ENCODE peak calls at places on chromosome 16, in six cellular contexts. D is AG10803; B is ovary; S is CD4-positive, alpha-beta T cell; O is NB4; V is activated CD8-positive, alpha-beta T cell treated with anti-CD3 and anti-CD28 coated beads for 36 hours. I is an unnamed sample.

GRCh38 chr16:776824-777223 is 11.4 kb downstream of the RPUSD1 start:
- DNase-seq in D (no peak), B (no peak), S (no peak), O (no peak), V (no peak), I (no peak)

GRCh38 chr16:63617047-63617989 is 1504.5 kb downstream of the CDH11 start:
- DNase-seq in D (no peak), B (no peak), S (no peak), O (no peak), V (no peak), I (no peak)

GRCh38 chr16:31868701-31869167 is 4.9 kb upstream of the ZNF267 start:
- DNase-seq in D (peak), B (peak), S (peak), O (peak), V (peak), I (peak)

GRCh38 chr16:14182999-14183398 is 111.9 kb downstream of the MRTFB start:
- DNase-seq in D (no peak), B (no peak), S (no peak), O (no peak), V (no peak), I (no peak)

GRCh38 chr16:51337662-51338061 is 186.6 kb upstream of the SALL1 start:
- DNase-seq in D (no peak), B (no peak), S (no peak), O (no peak), V (no peak), I (no peak)

GRCh38 chr16:14958323-14958600 is 16.6 kb upstream of the PDXDC1 start:
- DNase-seq in D (no peak), B (no peak), S (no peak), O (no peak), V (no peak), I (no peak)

GRCh38 chr16:82987767-82988166 is 361.0 kb downstream of the CDH13 start:
- DNase-seq in D (no peak), B (no peak), S (no peak), O (no peak), V (no peak), I (no peak)

GRCh38 chr16:12178251-12178990 is 201.9 kb downstream of the SNX29 start:
- DNase-seq in D (peak), B (no peak), S (no peak), O (no peak), V (no peak), I (no peak)

GRCh38 chr16:19882186-19882585 is 2.5 kb downstream of the GPRC5B start:
- DNase-seq in D (no peak), B (no peak), S (no peak), O (no peak), V (no peak), I (no peak)

GRCh38 chr16:19858654-19859018 is 26.0 kb downstream of the GPRC5B start:
- DNase-seq in D (no peak), B (no peak), S (no peak), O (no peak), V (no peak), I (no peak)

GRCh38 chr16:84278968-84279367 is 15.7 kb upstream of the WFDC1 start:
- DNase-seq in D (no peak), B (no peak), S (no peak), O (no peak), V (no peak), I (no peak)

GRCh38 chr16:84643677-84644076 is 4.6 kb upstream of the KLHL36 start:
- DNase-seq in D (peak), B (no peak), S (no peak), O (no peak), V (no peak), I (no peak)

GRCh38 chr16:1745181-1745899 is 26.0 kb downstream of the NME3 start:
- DNase-seq in D (peak), B (no peak), S (no peak), O (no peak), V (no peak), I (no peak)

GRCh38 chr16:57791903-57792461 is 10.3 kb downstream of the KIFC3 start:
- DNase-seq in D (no peak), B (no peak), S (no peak), O (no peak), V (no peak), I (no peak)

GRCh38 chr16:23745263-23745662 is 9.6 kb upstream of the CHP2 start:
- DNase-seq in D (no peak), B (no peak), S (no peak), O (no peak), V (no peak), I (no peak)

GRCh38 chr16:30527635-30528178 is 1.3 kb upstream of the ZNF768 start:
- DNase-seq in D (no peak), B (no peak), S (no peak), O (peak), V (no peak), I (no peak)

GRCh38 chr16:66298006-66298405 is 68.5 kb upstream of the CDH5 start:
- DNase-seq in D (no peak), B (no peak), S (no peak), O (no peak), V (no peak), I (no peak)

GRCh38 chr16:57533366-57533617 is 3.1 kb downstream of the CCDC102A start:
- DNase-seq in D (no peak), B (peak), S (no peak), O (no peak), V (no peak), I (peak)

GRCh38 chr16:71373073-71373472 is 14.6 kb downstream of the CALB2 start:
- DNase-seq in D (peak), B (no peak), S (no peak), O (no peak), V (no peak), I (no peak)

GRCh38 chr16:12462690-12463646 is 340.7 kb downstream of the CPPED1 start:
- DNase-seq in D (peak), B (no peak), S (no peak), O (peak), V (no peak), I (no peak)

GRCh38 chr16:63289834-63290460 is 1253.7 kb upstream of the CDH8 start:
- DNase-seq in D (peak), B (no peak), S (no peak), O (peak), V (peak), I (no peak)

GRCh38 chr16:88132836-88133506 is 181.7 kb downstream of the BANP start:
- DNase-seq in D (no peak), B (peak), S (no peak), O (no peak), V (no peak), I (no peak)

GRCh38 chr16:85902366-85903155 is 3.6 kb downstream of the IRF8 start:
- DNase-seq in D (no peak), B (no peak), S (peak), O (no peak), V (peak), I (peak)

GRCh38 chr16:27951752-27952151 is 111.8 kb downstream of the GSG1L start:
- DNase-seq in D (peak), B (no peak), S (no peak), O (no peak), V (no peak), I (no peak)

GRCh38 chr16:27436921-27437650 is 35.1 kb downstream of the IL21R start:
- DNase-seq in D (no peak), B (no peak), S (no peak), O (no peak), V (peak), I (peak)

GRCh38 chr16:67666538-67667433 is at the start of the genes C16orf86 and ENKD1:
- DNase-seq in D (peak), B (peak), S (peak), O (peak), V (peak), I (peak)

GRCh38 chr16:67666032-67666537 is 465 bp downstream of the ENKD1 start:
- DNase-seq in D (no peak), B (peak), S (no peak), O (peak), V (peak), I (no peak)

GRCh38 chr16:67664258-67664657 is 2.3 kb downstream of the ENKD1 start:
- DNase-seq in D (no peak), B (no peak), S (no peak), O (no peak), V (no peak), I (no peak)

GRCh38 chr16:67664871-67665270 is 1.7 kb downstream of the ENKD1 start:
- DNase-seq in D (no peak), B (no peak), S (no peak), O (no peak), V (no peak), I (no peak)

DNA sequence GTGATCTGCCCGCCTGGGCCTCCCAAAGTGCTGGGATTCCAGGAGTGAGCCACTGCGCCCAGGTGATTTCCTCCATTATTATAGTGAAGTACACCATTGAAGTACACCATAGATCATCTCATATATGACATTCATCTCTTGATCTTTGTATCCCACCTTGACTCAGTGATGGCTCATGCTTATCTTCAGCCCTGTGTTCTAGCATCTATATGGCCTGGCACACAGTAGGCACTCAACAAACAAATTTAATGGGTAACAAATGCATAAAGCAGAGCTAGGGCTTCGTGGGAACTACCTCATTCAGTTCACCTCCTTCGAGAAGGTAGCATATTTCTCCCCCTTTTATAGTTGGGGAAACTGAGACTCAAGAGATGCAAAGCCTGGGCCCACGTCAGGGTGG is 952 bp downstream of the ENKD1 start:
- DNase-seq in D (no peak), B (no peak), S (no peak), O (no peak), V (no peak), I (no peak)
- TF ChIP-seq CTCF in D (no peak), B (no peak), S (no peak), O (no peak), V (no peak), I (no peak)

DNA sequence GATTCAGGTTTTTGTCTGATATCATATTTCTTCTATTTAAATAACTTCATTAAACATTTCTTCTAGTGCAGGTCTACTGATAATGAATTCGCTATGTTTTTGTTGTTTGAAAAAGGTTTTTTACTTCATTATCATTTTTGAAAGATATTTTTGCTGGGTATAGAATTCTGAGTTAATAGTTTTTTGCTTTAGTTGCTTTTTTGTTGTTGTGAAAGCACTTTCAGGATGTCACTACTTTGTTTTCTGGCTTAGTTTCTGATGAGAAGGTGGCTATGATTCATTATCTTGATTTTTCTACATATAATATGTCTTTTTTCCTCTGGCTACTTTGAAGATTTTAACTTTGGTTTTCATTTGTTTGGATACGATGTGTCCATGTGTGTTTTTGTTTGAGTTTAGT is 3.5 kb downstream of the ZFP1 start:
- DNase-seq in D (no peak), B (no peak), S (no peak), O (no peak), V (no peak), I (no peak)
- TF ChIP-seq CTCF in D (no peak), B (no peak), S (no peak), O (no peak), V (no peak), I (no peak)

DNA sequence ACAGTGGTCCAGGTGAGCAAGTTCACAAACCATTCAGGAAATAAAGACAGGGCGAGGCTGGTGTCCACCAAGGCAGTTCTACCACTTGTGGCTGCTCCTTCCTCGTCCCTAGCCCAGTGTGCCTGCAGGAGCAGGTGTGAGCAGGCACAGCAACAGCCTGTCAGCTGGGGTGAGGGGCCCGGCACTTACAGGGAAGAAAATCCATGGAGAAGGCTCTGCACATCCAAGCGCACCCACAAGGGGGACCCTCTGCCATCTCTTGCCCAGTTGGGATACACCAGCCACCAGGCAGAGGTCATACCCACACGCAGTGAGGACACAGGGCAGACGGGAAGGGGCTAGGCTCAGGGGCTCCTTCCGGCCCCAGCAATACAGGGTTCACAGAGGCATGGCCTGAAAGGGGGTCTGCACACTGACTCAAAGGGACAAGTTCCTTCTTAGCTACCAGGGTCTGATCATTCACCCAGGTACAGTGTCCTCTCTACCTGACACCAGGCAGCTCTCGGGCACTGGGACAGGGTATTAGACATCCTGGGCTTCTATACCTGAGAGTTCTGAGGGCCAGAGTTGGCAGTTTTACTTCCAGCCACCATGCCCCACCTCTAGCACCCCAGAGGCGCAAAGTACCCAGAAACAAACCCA is 27.0 kb downstream of the CDIP1 start:
- DNase-seq in D (peak), B (no peak), S (no peak), O (peak), V (peak), I (no peak)
- TF ChIP-seq CTCF in D (peak), B (no peak), S (no peak), O (peak), V (no peak), I (no peak)

GRCh38 chr16:48317614-48318013 is 67.6 kb downstream of the SIAH1 start:
- DNase-seq in D (peak), B (no peak), S (no peak), O (peak), V (peak), I (no peak)
- TF ChIP-seq CTCF in D (no peak), B (no peak), S (no peak), O (peak), V (no peak), I (no peak)

GRCh38 chr16:89378947-89379771 is 111.2 kb downstream of the ANKRD11 start:
- DNase-seq in D (no peak), B (peak), S (no peak), O (no peak), V (no peak), I (no peak)
- TF ChIP-seq CTCF in D (no peak), B (no peak), S (no peak), O (no peak), V (no peak), I (no peak)

DNA sequence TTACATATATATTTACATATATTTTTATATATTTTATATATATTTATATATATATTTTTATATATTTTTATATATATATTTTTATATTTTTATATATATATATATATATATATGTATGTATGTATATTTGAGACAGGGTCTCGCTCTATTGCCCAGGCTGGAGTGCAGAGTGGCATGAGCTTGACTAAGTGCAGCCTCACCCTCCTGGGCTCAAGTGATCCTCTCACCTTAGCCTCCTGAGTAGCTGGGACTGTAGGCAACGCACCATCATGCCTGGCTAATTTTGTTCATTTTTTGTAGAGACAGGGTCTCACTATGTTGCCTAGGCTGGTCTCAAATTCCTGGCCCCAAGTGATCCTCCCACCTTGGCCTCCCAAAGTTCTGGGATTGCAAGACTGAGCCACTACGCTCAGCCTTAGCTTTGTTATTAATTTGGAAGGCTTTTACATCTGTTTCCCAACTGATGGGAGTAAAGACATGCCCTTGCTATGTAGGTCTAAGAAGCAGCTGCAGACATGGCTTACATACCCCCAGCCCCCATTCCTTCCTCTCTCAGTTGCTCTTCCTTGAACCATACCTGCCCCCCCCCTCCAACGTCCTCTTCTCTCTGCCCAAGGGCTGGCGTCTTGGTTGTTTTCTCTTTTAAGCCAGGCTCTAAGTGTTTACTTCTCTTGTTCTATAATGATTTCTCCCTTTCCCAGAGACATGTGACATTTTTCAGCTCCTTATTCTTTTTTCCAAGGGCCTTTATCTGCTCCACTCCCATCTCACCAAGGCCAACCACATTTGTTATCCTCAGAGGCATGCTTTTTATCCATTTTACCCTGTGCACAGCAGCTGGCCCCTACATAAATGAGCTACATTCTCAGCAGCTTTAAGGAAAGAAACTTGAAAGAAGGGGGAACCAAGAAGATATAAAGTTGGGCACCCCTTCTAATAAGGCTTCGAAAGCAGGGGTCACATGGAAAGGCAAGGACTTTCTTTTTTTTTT is 64.2 kb upstream of the ATF7IP2 start:
- DNase-seq in D (no peak), B (no peak), S (no peak), O (no peak), V (peak), I (no peak)
- TF ChIP-seq CTCF in D (no peak), B (no peak), S (no peak), O (no peak), V (no peak), I (no peak)

I was measured in activated B cell treated with CpG ODN at 0.5 μM for 24 hours.